ENCODE peak calls at places on chromosomes 6 and 20, in nine cellular contexts. One of them, this sample, is unnamed.

GRCh38 chr6:140025171-140025570 is 650.7 kb upstream of the CITED2 start:
- DNase-seq in pancreas: no peak
- DNase-seq in uterus: no peak
- DNase-seq in nephron progenitor cell: no peak
- DNase-seq in AG10803: no peak
- DNase-seq in neural crest cell: no peak
- DNase-seq in MM.1S: no peak
- DNase-seq in cardiac fibroblast: no peak
- DNase-seq in fibroblast of pulmonary artery: no peak
- DNase-seq in this sample: no peak

GRCh38 chr6:2135401-2135800 is 110.0 kb downstream of the GMDS start:
- DNase-seq in pancreas: no peak
- DNase-seq in cardiac fibroblast: no peak
- DNase-seq in fibroblast of pulmonary artery: no peak
- DNase-seq in AG10803: no peak
- DNase-seq in neural crest cell: no peak
- DNase-seq in nephron progenitor cell: no peak
- DNase-seq in MM.1S: no peak
- DNase-seq in uterus: no peak
- DNase-seq in this sample: no peak

GRCh38 chr6:163192591-163192990 is 221.9 kb upstream of the QKI start:
- DNase-seq in nephron progenitor cell: no peak
- DNase-seq in neural crest cell: no peak
- DNase-seq in fibroblast of pulmonary artery: no peak
- DNase-seq in pancreas: no peak
- DNase-seq in uterus: no peak
- DNase-seq in MM.1S: no peak
- DNase-seq in AG10803: no peak
- DNase-seq in cardiac fibroblast: no peak
- DNase-seq in this sample: no peak

GRCh38 chr6:32583527-32583898 is 6.1 kb downstream of the HLA-DRB1 start:
- DNase-seq in AG10803: no peak
- DNase-seq in uterus: no peak
- DNase-seq in fibroblast of pulmonary artery: no peak
- DNase-seq in cardiac fibroblast: no peak
- DNase-seq in pancreas: no peak
- DNase-seq in MM.1S: no peak
- DNase-seq in nephron progenitor cell: no peak
- DNase-seq in neural crest cell: no peak
- DNase-seq in this sample: no peak

GRCh38 chr20:2709205-2709981 is 16.8 kb downstream of the EBF4 start:
- DNase-seq in cardiac fibroblast: no peak
- DNase-seq in uterus: no peak
- DNase-seq in neural crest cell: no peak
- DNase-seq in nephron progenitor cell: no peak
- DNase-seq in MM.1S: no peak
- DNase-seq in pancreas: no peak
- DNase-seq in AG10803: no peak
- DNase-seq in fibroblast of pulmonary artery: no peak
- DNase-seq in this sample: no peak

GRCh38 chr6:149107520-149107919 is 210.0 kb upstream of the TAB2 start:
- DNase-seq in uterus: no peak
- DNase-seq in neural crest cell: no peak
- DNase-seq in fibroblast of pulmonary artery: no peak
- DNase-seq in pancreas: no peak
- DNase-seq in cardiac fibroblast: no peak
- DNase-seq in MM.1S: no peak
- DNase-seq in AG10803: no peak
- DNase-seq in nephron progenitor cell: no peak
- DNase-seq in this sample: no peak

GRCh38 chr20:63641146-63641791 is 12.0 kb downstream of the STMN3 start:
- DNase-seq in MM.1S: peak
- DNase-seq in pancreas: no peak
- DNase-seq in neural crest cell: no peak
- DNase-seq in nephron progenitor cell: no peak
- DNase-seq in uterus: peak
- DNase-seq in fibroblast of pulmonary artery: no peak
- DNase-seq in cardiac fibroblast: no peak
- DNase-seq in AG10803: no peak
- DNase-seq in this sample: no peak

GRCh38 chr20:6402026-6402425 is 279.2 kb upstream of the FERMT1 start:
- DNase-seq in AG10803: no peak
- DNase-seq in fibroblast of pulmonary artery: no peak
- DNase-seq in nephron progenitor cell: no peak
- DNase-seq in uterus: no peak
- DNase-seq in pancreas: no peak
- DNase-seq in MM.1S: no peak
- DNase-seq in neural crest cell: no peak
- DNase-seq in cardiac fibroblast: no peak
- DNase-seq in this sample: no peak

GRCh38 chr20:47453167-47453782 is 48.4 kb upstream of the NCOA3 start:
- DNase-seq in uterus: no peak
- DNase-seq in neural crest cell: no peak
- DNase-seq in fibroblast of pulmonary artery: peak
- DNase-seq in nephron progenitor cell: no peak
- DNase-seq in cardiac fibroblast: peak
- DNase-seq in AG10803: peak
- DNase-seq in pancreas: no peak
- DNase-seq in MM.1S: peak
- DNase-seq in this sample: peak

GRCh38 chr6:46271107-46271506 is 100.3 kb upstream of the ENPP5 start:
- DNase-seq in MM.1S: no peak
- DNase-seq in nephron progenitor cell: no peak
- DNase-seq in AG10803: no peak
- DNase-seq in fibroblast of pulmonary artery: no peak
- DNase-seq in cardiac fibroblast: no peak
- DNase-seq in uterus: no peak
- DNase-seq in pancreas: no peak
- DNase-seq in neural crest cell: no peak
- DNase-seq in this sample: no peak

GRCh38 chr6:52595796-52596130 is 18.9 kb upstream of the TRAM2 start:
- DNase-seq in cardiac fibroblast: no peak
- DNase-seq in nephron progenitor cell: peak
- DNase-seq in uterus: no peak
- DNase-seq in AG10803: no peak
- DNase-seq in neural crest cell: no peak
- DNase-seq in MM.1S: no peak
- DNase-seq in pancreas: no peak
- DNase-seq in fibroblast of pulmonary artery: no peak
- DNase-seq in this sample: peak

GRCh38 chr6:34302929-34303328 is 54.1 kb upstream of the SMIM29 start:
- DNase-seq in AG10803: no peak
- DNase-seq in cardiac fibroblast: no peak
- DNase-seq in neural crest cell: no peak
- DNase-seq in MM.1S: no peak
- DNase-seq in nephron progenitor cell: no peak
- DNase-seq in pancreas: no peak
- DNase-seq in uterus: no peak
- DNase-seq in fibroblast of pulmonary artery: no peak
- DNase-seq in this sample: no peak

GRCh38 chr6:77159730-77160129 is 303.6 kb downstream of the HTR1B start:
- DNase-seq in uterus: no peak
- DNase-seq in MM.1S: no peak
- DNase-seq in AG10803: no peak
- DNase-seq in nephron progenitor cell: no peak
- DNase-seq in fibroblast of pulmonary artery: no peak
- DNase-seq in cardiac fibroblast: no peak
- DNase-seq in pancreas: no peak
- DNase-seq in neural crest cell: no peak
- DNase-seq in this sample: no peak

GRCh38 chr6:125519367-125519766 is 217.6 kb upstream of the HDDC2 start:
- DNase-seq in uterus: no peak
- DNase-seq in cardiac fibroblast: no peak
- DNase-seq in nephron progenitor cell: no peak
- DNase-seq in AG10803: no peak
- DNase-seq in fibroblast of pulmonary artery: no peak
- DNase-seq in neural crest cell: no peak
- DNase-seq in MM.1S: no peak
- DNase-seq in pancreas: no peak
- DNase-seq in this sample: no peak

GRCh38 chr6:52304917-52305316 is 20.4 kb upstream of the MCM3 start:
- DNase-seq in cardiac fibroblast: peak
- DNase-seq in pancreas: no peak
- DNase-seq in uterus: no peak
- DNase-seq in nephron progenitor cell: no peak
- DNase-seq in AG10803: peak
- DNase-seq in neural crest cell: no peak
- DNase-seq in MM.1S: peak
- DNase-seq in fibroblast of pulmonary artery: peak
- DNase-seq in this sample: peak

GRCh38 chr6:118618676-118619377 is 32.6 kb downstream of the CEP85L start:
- DNase-seq in nephron progenitor cell: peak
- DNase-seq in AG10803: peak
- DNase-seq in neural crest cell: peak
- DNase-seq in MM.1S: peak
- DNase-seq in cardiac fibroblast: peak
- DNase-seq in fibroblast of pulmonary artery: peak
- DNase-seq in uterus: peak
- DNase-seq in pancreas: peak
- DNase-seq in this sample: peak

GRCh38 chr6:17417817-17418216 is 24.4 kb downstream of the CAP2 start:
- DNase-seq in pancreas: no peak
- DNase-seq in fibroblast of pulmonary artery: peak
- DNase-seq in uterus: no peak
- DNase-seq in MM.1S: no peak
- DNase-seq in nephron progenitor cell: no peak
- DNase-seq in AG10803: peak
- DNase-seq in neural crest cell: no peak
- DNase-seq in cardiac fibroblast: peak
- DNase-seq in this sample: no peak

GRCh38 chr20:38131588-38132121 is 33.4 kb downstream of the TGM2 start:
- DNase-seq in uterus: peak
- DNase-seq in fibroblast of pulmonary artery: no peak
- DNase-seq in cardiac fibroblast: no peak
- DNase-seq in pancreas: peak
- DNase-seq in neural crest cell: no peak
- DNase-seq in AG10803: no peak
- DNase-seq in nephron progenitor cell: no peak
- DNase-seq in MM.1S: no peak
- DNase-seq in this sample: no peak

GRCh38 chr6:22838346-22838745 is 269.0 kb downstream of the HDGFL1 start:
- DNase-seq in uterus: no peak
- DNase-seq in nephron progenitor cell: no peak
- DNase-seq in pancreas: no peak
- DNase-seq in AG10803: no peak
- DNase-seq in MM.1S: no peak
- DNase-seq in neural crest cell: no peak
- DNase-seq in fibroblast of pulmonary artery: no peak
- DNase-seq in cardiac fibroblast: peak
- DNase-seq in this sample: no peak

GRCh38 chr6:51528556-51528955 is 558.9 kb downstream of the PKHD1 start:
- DNase-seq in uterus: no peak
- DNase-seq in MM.1S: no peak
- DNase-seq in AG10803: no peak
- DNase-seq in nephron progenitor cell: no peak
- DNase-seq in fibroblast of pulmonary artery: no peak
- DNase-seq in cardiac fibroblast: no peak
- DNase-seq in neural crest cell: no peak
- DNase-seq in pancreas: no peak
- DNase-seq in this sample: no peak

GRCh38 chr6:44493132-44493531 is 105.6 kb downstream of the CDC5L start:
- DNase-seq in MM.1S: no peak
- DNase-seq in uterus: no peak
- DNase-seq in nephron progenitor cell: no peak
- DNase-seq in AG10803: no peak
- DNase-seq in pancreas: no peak
- DNase-seq in neural crest cell: no peak
- DNase-seq in cardiac fibroblast: no peak
- DNase-seq in fibroblast of pulmonary artery: no peak
- DNase-seq in this sample: no peak
- TF ChIP-seq CTCF in MM.1S: no peak
- TF ChIP-seq CTCF in uterus: no peak
- TF ChIP-seq CTCF in nephron progenitor cell: no peak
- TF ChIP-seq CTCF in AG10803: no peak
- TF ChIP-seq CTCF in pancreas: no peak
- TF ChIP-seq CTCF in neural crest cell: no peak
- TF ChIP-seq CTCF in cardiac fibroblast: no peak
- TF ChIP-seq CTCF in fibroblast of pulmonary artery: no peak
- TF ChIP-seq CTCF in this sample: no peak

GRCh38 chr20:33733654-33734576 is 2.1 kb downstream of the ZNF341 start:
- DNase-seq in pancreas: no peak
- DNase-seq in MM.1S: peak
- DNase-seq in cardiac fibroblast: peak
- DNase-seq in nephron progenitor cell: no peak
- DNase-seq in uterus: no peak
- DNase-seq in AG10803: peak
- DNase-seq in fibroblast of pulmonary artery: peak
- DNase-seq in neural crest cell: no peak
- DNase-seq in this sample: peak
- TF ChIP-seq CTCF in pancreas: no peak
- TF ChIP-seq CTCF in MM.1S: no peak
- TF ChIP-seq CTCF in cardiac fibroblast: no peak
- TF ChIP-seq CTCF in nephron progenitor cell: no peak
- TF ChIP-seq CTCF in uterus: no peak
- TF ChIP-seq CTCF in AG10803: no peak
- TF ChIP-seq CTCF in fibroblast of pulmonary artery: no peak
- TF ChIP-seq CTCF in neural crest cell: no peak
- TF ChIP-seq CTCF in this sample: no peak

DNA sequence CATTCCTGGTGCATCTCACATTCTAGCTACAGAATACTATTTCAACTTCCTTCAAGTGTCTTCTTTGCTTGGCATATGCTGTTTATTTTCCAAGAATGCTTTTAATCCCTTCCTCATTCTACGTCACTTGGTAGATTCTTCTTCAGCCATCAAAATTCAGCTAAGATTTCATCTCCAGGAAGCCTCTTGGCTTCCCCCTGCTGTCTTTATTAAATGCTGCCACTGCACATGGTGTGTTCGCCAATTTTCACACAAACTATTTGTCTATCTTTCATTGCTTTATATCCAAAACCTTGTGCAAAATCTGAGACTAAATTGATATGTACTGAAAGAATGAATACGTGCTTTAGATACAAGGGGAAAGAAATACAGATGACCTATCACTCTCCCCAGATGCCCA is 253.0 kb downstream of the RFPL4B start:
- DNase-seq in AG10803: peak
- DNase-seq in neural crest cell: no peak
- DNase-seq in uterus: no peak
- DNase-seq in cardiac fibroblast: no peak
- DNase-seq in fibroblast of pulmonary artery: no peak
- DNase-seq in pancreas: no peak
- DNase-seq in MM.1S: no peak
- DNase-seq in nephron progenitor cell: no peak
- DNase-seq in this sample: no peak
- TF ChIP-seq CTCF in AG10803: peak
- TF ChIP-seq CTCF in neural crest cell: peak
- TF ChIP-seq CTCF in uterus: no peak
- TF ChIP-seq CTCF in cardiac fibroblast: peak
- TF ChIP-seq CTCF in fibroblast of pulmonary artery: no peak
- TF ChIP-seq CTCF in pancreas: no peak
- TF ChIP-seq CTCF in MM.1S: no peak
- TF ChIP-seq CTCF in nephron progenitor cell: no peak
- TF ChIP-seq CTCF in this sample: no peak

DNA sequence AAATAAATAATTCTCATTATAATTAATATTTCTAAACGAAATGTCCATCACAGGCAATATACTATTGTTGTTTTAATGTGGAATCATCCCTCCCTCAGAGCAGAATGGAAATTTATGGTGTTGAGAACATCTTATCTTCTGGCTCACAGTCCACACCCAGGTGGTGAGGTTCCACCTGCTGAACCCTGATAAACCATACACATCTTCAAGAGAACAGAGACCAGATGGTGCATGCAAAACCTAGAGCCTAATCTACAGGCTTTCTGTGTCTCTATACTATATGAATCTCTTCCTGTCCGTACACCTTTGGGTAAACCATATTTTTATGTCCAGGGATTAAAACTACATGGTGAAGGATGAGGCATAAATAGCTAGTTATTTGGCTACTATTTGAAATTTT is 52.3 kb upstream of the UFL1 start:
- DNase-seq in AG10803: no peak
- DNase-seq in cardiac fibroblast: no peak
- DNase-seq in MM.1S: no peak
- DNase-seq in nephron progenitor cell: no peak
- DNase-seq in uterus: no peak
- DNase-seq in fibroblast of pulmonary artery: no peak
- DNase-seq in pancreas: no peak
- DNase-seq in neural crest cell: no peak
- DNase-seq in this sample: no peak
- TF ChIP-seq CTCF in AG10803: no peak
- TF ChIP-seq CTCF in cardiac fibroblast: no peak
- TF ChIP-seq CTCF in MM.1S: no peak
- TF ChIP-seq CTCF in nephron progenitor cell: no peak
- TF ChIP-seq CTCF in uterus: no peak
- TF ChIP-seq CTCF in fibroblast of pulmonary artery: no peak
- TF ChIP-seq CTCF in pancreas: no peak
- TF ChIP-seq CTCF in neural crest cell: peak
- TF ChIP-seq CTCF in this sample: no peak